ENCODE peak calls at places on chromosomes 5 and 9, in four cellular contexts. One of them, this sample, is unnamed.
A peak's percentile ranks its signal among the peaks of the same experiment; 100 is the strongest.

GRCh38 chr5:60262576-60263295 is 369.2 kb upstream of the PDE4D start:
- DNase-seq in PC-9: no peak
- DNase-seq in endothelial cell of umbilical vein: no peak
- DNase-seq in neural progenitor cell: peak; percentile 41
- DNase-seq in this sample: no peak

GRCh38 chr5:157398310-157398709 is 61.7 kb upstream of the NIPAL4 start:
- DNase-seq in PC-9: no peak
- DNase-seq in endothelial cell of umbilical vein: no peak
- DNase-seq in neural progenitor cell: no peak
- DNase-seq in this sample: no peak

GRCh38 chr5:96729156-96729555 is 67.0 kb downstream of the CAST start:
- DNase-seq in neural progenitor cell: no peak
- DNase-seq in PC-9: no peak
- DNase-seq in endothelial cell of umbilical vein: no peak
- DNase-seq in this sample: no peak

GRCh38 chr5:168366124-168366523 is 74.7 kb downstream of the WWC1 start:
- DNase-seq in endothelial cell of umbilical vein: peak; percentile 21
- DNase-seq in PC-9: peak; percentile 79
- DNase-seq in neural progenitor cell: no peak
- DNase-seq in this sample: no peak

GRCh38 chr9:69200071-69200470 is 26.0 kb downstream of the TJP2 start:
- DNase-seq in PC-9: no peak
- DNase-seq in endothelial cell of umbilical vein: no peak
- DNase-seq in neural progenitor cell: no peak
- DNase-seq in this sample: peak; percentile 54

GRCh38 chr5:57816108-57816507 is 333.5 kb upstream of the ACTBL2 start:
- DNase-seq in endothelial cell of umbilical vein: peak; percentile 69
- DNase-seq in PC-9: peak; percentile 81
- DNase-seq in neural progenitor cell: no peak
- DNase-seq in this sample: no peak

GRCh38 chr5:27093296-27093695 is 54.9 kb upstream of the CDH9 start:
- DNase-seq in PC-9: no peak
- DNase-seq in endothelial cell of umbilical vein: no peak
- DNase-seq in neural progenitor cell: no peak
- DNase-seq in this sample: no peak

GRCh38 chr9:126615791-126616447 is 2.2 kb downstream of the LMX1B start:
- DNase-seq in PC-9: no peak
- DNase-seq in endothelial cell of umbilical vein: no peak
- DNase-seq in neural progenitor cell: peak; percentile 79
- DNase-seq in this sample: no peak

GRCh38 chr9:1726993-1727759 is 288.0 kb upstream of the SMARCA2 start:
- DNase-seq in PC-9: no peak
- DNase-seq in neural progenitor cell: peak; percentile 42
- DNase-seq in endothelial cell of umbilical vein: no peak
- DNase-seq in this sample: no peak

GRCh38 chr9:135403733-135404450 is 75.7 kb upstream of the PPP1R26 start:
- DNase-seq in neural progenitor cell: no peak
- DNase-seq in PC-9: no peak
- DNase-seq in endothelial cell of umbilical vein: no peak
- DNase-seq in this sample: no peak

GRCh38 chr9:2701070-2701469 is 16.2 kb upstream of the KCNV2 start:
- DNase-seq in neural progenitor cell: peak; percentile 34
- DNase-seq in endothelial cell of umbilical vein: no peak
- DNase-seq in PC-9: no peak
- DNase-seq in this sample: no peak

GRCh38 chr9:70490478-70490877 is 76.0 kb upstream of the KLF9 start:
- DNase-seq in PC-9: no peak
- DNase-seq in endothelial cell of umbilical vein: no peak
- DNase-seq in neural progenitor cell: no peak
- DNase-seq in this sample: no peak

GRCh38 chr9:110197330-110198187 is 10.4 kb downstream of the C9orf152 start:
- DNase-seq in neural progenitor cell: no peak
- DNase-seq in PC-9: no peak
- DNase-seq in endothelial cell of umbilical vein: no peak
- DNase-seq in this sample: no peak

GRCh38 chr5:54986269-54986654 is 869 bp upstream of the ESM1 start:
- DNase-seq in endothelial cell of umbilical vein: peak; percentile 86
- DNase-seq in neural progenitor cell: no peak
- DNase-seq in PC-9: no peak
- DNase-seq in this sample: no peak

GRCh38 chr5:99911971-99912370 is 623.2 kb upstream of the FAM174A start:
- DNase-seq in PC-9: no peak
- DNase-seq in endothelial cell of umbilical vein: no peak
- DNase-seq in neural progenitor cell: no peak
- DNase-seq in this sample: no peak

GRCh38 chr5:50663636-50664035 is 2.8 kb upstream of the PARP8 start:
- DNase-seq in neural progenitor cell: no peak
- DNase-seq in endothelial cell of umbilical vein: no peak
- DNase-seq in PC-9: no peak
- DNase-seq in this sample: no peak

GRCh38 chr5:98570661-98571181 is 202.7 kb upstream of the RGMB start:
- DNase-seq in PC-9: no peak
- DNase-seq in endothelial cell of umbilical vein: peak; percentile 56
- DNase-seq in neural progenitor cell: peak; percentile 71
- DNase-seq in this sample: no peak

GRCh38 chr9:105171589-105171988 is 72.9 kb upstream of the SLC44A1 start:
- DNase-seq in endothelial cell of umbilical vein: no peak
- DNase-seq in PC-9: no peak
- DNase-seq in neural progenitor cell: no peak
- DNase-seq in this sample: no peak

GRCh38 chr9:35237303-35237702 is 75.5 kb downstream of the UNC13B start:
- DNase-seq in neural progenitor cell: no peak
- DNase-seq in endothelial cell of umbilical vein: no peak
- DNase-seq in PC-9: no peak
- DNase-seq in this sample: peak; percentile 35

GRCh38 chr5:124633209-124633608 is 113.2 kb downstream of the ZNF608 start:
- DNase-seq in endothelial cell of umbilical vein: no peak
- DNase-seq in neural progenitor cell: no peak
- DNase-seq in PC-9: no peak
- DNase-seq in this sample: no peak

GRCh38 chr9:136629879-136630661 is 32.6 kb upstream of the EGFL7 start:
- DNase-seq in endothelial cell of umbilical vein: peak; percentile 57
- DNase-seq in neural progenitor cell: peak; percentile 90
- DNase-seq in PC-9: no peak
- DNase-seq in this sample: peak; percentile 80

GRCh38 chr5:80399553-80400239 is 8.2 kb upstream of the ZFYVE16 start:
- DNase-seq in endothelial cell of umbilical vein: no peak
- DNase-seq in neural progenitor cell: no peak
- DNase-seq in PC-9: peak; percentile 57
- DNase-seq in this sample: no peak
- H3K4me2 ChIP-seq in endothelial cell of umbilical vein: no peak overlapping the region
- H3K4me2 ChIP-seq in neural progenitor cell: no peak overlapping the region
- H3K4me2 ChIP-seq in PC-9: peak overlapping the region; percentile 11
- H3K4me2 ChIP-seq in this sample: no peak overlapping the region

GRCh38 chr9:129669141-129669718 is 3.8 kb downstream of the PRRX2 start:
- DNase-seq in neural progenitor cell: no peak
- DNase-seq in PC-9: no peak
- DNase-seq in endothelial cell of umbilical vein: peak; percentile 16
- DNase-seq in this sample: no peak

GRCh38 chr9:129666575-129666974 is 1.1 kb downstream of the PRRX2 start:
- DNase-seq in PC-9: no peak
- DNase-seq in neural progenitor cell: peak; percentile 62
- DNase-seq in endothelial cell of umbilical vein: no peak
- DNase-seq in this sample: no peak

GRCh38 chr9:129667850-129668249 is 2.4 kb downstream of the PRRX2 start:
- DNase-seq in endothelial cell of umbilical vein: no peak
- DNase-seq in PC-9: no peak
- DNase-seq in neural progenitor cell: no peak
- DNase-seq in this sample: no peak

GRCh38 chr9:129665814-129666511 is 516 bp downstream of the PRRX2 start:
- DNase-seq in neural progenitor cell: peak; percentile 51
- DNase-seq in PC-9: no peak
- DNase-seq in endothelial cell of umbilical vein: no peak
- DNase-seq in this sample: no peak

GRCh38 chr9:129667378-129667777 is 1.9 kb downstream of the PRRX2 start:
- DNase-seq in PC-9: no peak
- DNase-seq in endothelial cell of umbilical vein: no peak
- DNase-seq in neural progenitor cell: no peak
- DNase-seq in this sample: no peak
- H3K4me3 ChIP-seq in PC-9: no peak overlapping the region
- H3K4me3 ChIP-seq in endothelial cell of umbilical vein: no peak overlapping the region
- H3K4me3 ChIP-seq in neural progenitor cell: no peak overlapping the region
- H3K4me3 ChIP-seq in this sample: no peak overlapping the region

GRCh38 chr5:88214655-88215054 is 54.0 kb downstream of the TMEM161B start:
- DNase-seq in endothelial cell of umbilical vein: no peak
- DNase-seq in PC-9: no peak
- DNase-seq in neural progenitor cell: no peak
- DNase-seq in this sample: no peak
- H3K79me2 ChIP-seq in endothelial cell of umbilical vein: no peaks in the 10 kb centered on the region
- H3K79me2 ChIP-seq in PC-9: no peaks in the 10 kb centered on the region
- H3K79me2 ChIP-seq in neural progenitor cell: no peaks in the 10 kb centered on the region
- H3K79me2 ChIP-seq in this sample: no peaks in the 10 kb centered on the region

GRCh38 chr5:150851039-150851438 is 4.7 kb downstream of the IRGM start:
- DNase-seq in PC-9: no peak
- DNase-seq in neural progenitor cell: no peak
- DNase-seq in endothelial cell of umbilical vein: no peak
- DNase-seq in this sample: no peak

GRCh38 chr5:150847334-150847695 is 994 bp downstream of the IRGM start:
- DNase-seq in neural progenitor cell: no peak
- DNase-seq in endothelial cell of umbilical vein: no peak
- DNase-seq in PC-9: no peak
- DNase-seq in this sample: no peak

GRCh38 chr5:150848271-150848670 is 1.9 kb downstream of the IRGM start:
- DNase-seq in PC-9: no peak
- DNase-seq in neural progenitor cell: no peak
- DNase-seq in endothelial cell of umbilical vein: no peak
- DNase-seq in this sample: no peak

GRCh38 chr5:150846651-150847333 is 471 bp downstream of the IRGM start:
- DNase-seq in PC-9: peak; percentile 63
- DNase-seq in endothelial cell of umbilical vein: peak; percentile 86
- DNase-seq in neural progenitor cell: peak; percentile 82
- DNase-seq in this sample: peak; percentile 88
- H3K4me2 ChIP-seq in PC-9: no peak overlapping the region
- H3K4me2 ChIP-seq in endothelial cell of umbilical vein: no peak overlapping the region
- H3K4me2 ChIP-seq in neural progenitor cell: no peak overlapping the region
- H3K4me2 ChIP-seq in this sample: no peak overlapping the region

GRCh38 chr5:131379071-131379538 is 115.3 kb downstream of the CDC42SE2 start:
- DNase-seq in neural progenitor cell: no peak
- DNase-seq in PC-9: no peak
- DNase-seq in endothelial cell of umbilical vein: no peak
- DNase-seq in this sample: no peak
- H3K4me3 ChIP-seq in neural progenitor cell: no peak overlapping the region
- H3K4me3 ChIP-seq in PC-9: no peak overlapping the region
- H3K4me3 ChIP-seq in endothelial cell of umbilical vein: no peak overlapping the region
- H3K4me3 ChIP-seq in this sample: no peak overlapping the region

GRCh38 chr5:15516486-15516885 is 16.5 kb downstream of the FBXL7 start:
- DNase-seq in PC-9: no peak
- DNase-seq in neural progenitor cell: no peak
- DNase-seq in endothelial cell of umbilical vein: no peak
- DNase-seq in this sample: no peak
- H3K79me2 ChIP-seq in PC-9: no peaks in the 10 kb centered on the region
- H3K79me2 ChIP-seq in neural progenitor cell: peaks cover 73% of the 10 kb centered on the region
- H3K79me2 ChIP-seq in endothelial cell of umbilical vein: peaks cover 48% of the 10 kb centered on the region
- H3K79me2 ChIP-seq in this sample: peaks cover 47% of the 10 kb centered on the region

GRCh38 chr5:62475072-62475471 is 62.5 kb downstream of the IPO11 start:
- DNase-seq in PC-9: peak; percentile 74
- DNase-seq in neural progenitor cell: no peak
- DNase-seq in endothelial cell of umbilical vein: no peak
- DNase-seq in this sample: no peak

GRCh38 chr5:62477801-62478200 is 65.2 kb downstream of the IPO11 start:
- DNase-seq in neural progenitor cell: no peak
- DNase-seq in endothelial cell of umbilical vein: no peak
- DNase-seq in PC-9: no peak
- DNase-seq in this sample: no peak

GRCh38 chr5:62473209-62473608 is 60.6 kb downstream of the IPO11 start:
- DNase-seq in PC-9: no peak
- DNase-seq in neural progenitor cell: no peak
- DNase-seq in endothelial cell of umbilical vein: peak; percentile 28
- DNase-seq in this sample: no peak
- H3K4me2 ChIP-seq in PC-9: no peak overlapping the region
- H3K4me2 ChIP-seq in neural progenitor cell: no peak overlapping the region
- H3K4me2 ChIP-seq in endothelial cell of umbilical vein: peak overlapping the region; percentile 58
- H3K4me2 ChIP-seq in this sample: no peak overlapping the region

GRCh38 chr5:95401601-95402000 is 10.4 kb downstream of the FAM81B start:
- DNase-seq in PC-9: no peak
- DNase-seq in neural progenitor cell: no peak
- DNase-seq in endothelial cell of umbilical vein: no peak
- DNase-seq in this sample: no peak

GRCh38 chr5:95399034-95399433 is 7.9 kb downstream of the FAM81B start:
- DNase-seq in neural progenitor cell: no peak
- DNase-seq in PC-9: no peak
- DNase-seq in endothelial cell of umbilical vein: no peak
- DNase-seq in this sample: no peak

GRCh38 chr5:95406426-95407093 is 15.4 kb downstream of the FAM81B start:
- DNase-seq in neural progenitor cell: no peak
- DNase-seq in PC-9: no peak
- DNase-seq in endothelial cell of umbilical vein: peak; percentile 30
- DNase-seq in this sample: no peak

DNA sequence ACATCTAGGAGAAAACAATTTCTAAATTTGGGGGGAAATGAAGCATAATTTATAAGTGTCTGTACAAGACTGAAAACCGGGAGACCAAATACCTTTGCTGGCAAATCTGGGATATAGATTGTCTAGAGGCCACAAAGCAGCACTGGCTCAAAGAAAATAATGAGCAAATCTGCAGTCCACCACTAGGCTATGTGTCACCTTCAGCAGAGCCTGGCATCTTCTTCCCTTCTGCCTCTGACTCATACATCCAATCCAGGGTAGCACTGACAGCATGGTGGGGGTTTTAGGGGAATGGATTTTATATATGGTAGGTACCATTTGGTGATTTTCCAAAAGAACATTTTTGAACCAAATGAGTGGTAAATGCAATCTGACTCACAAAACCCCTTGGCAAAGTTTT is 12.8 kb downstream of the FAM81B start:
- DNase-seq in neural progenitor cell: no peak
- DNase-seq in PC-9: no peak
- DNase-seq in endothelial cell of umbilical vein: no peak
- DNase-seq in this sample: no peak
- H3K4me3 ChIP-seq in neural progenitor cell: no peak overlapping the region
- H3K4me3 ChIP-seq in PC-9: no peak overlapping the region
- H3K4me3 ChIP-seq in endothelial cell of umbilical vein: no peak overlapping the region
- H3K4me3 ChIP-seq in this sample: no peak overlapping the region

GRCh38 chr5:154265197-154265578 is 74.7 kb downstream of the GALNT10 start:
- DNase-seq in endothelial cell of umbilical vein: no peak
- DNase-seq in neural progenitor cell: no peak
- DNase-seq in PC-9: no peak
- DNase-seq in this sample: no peak
- H3K79me2 ChIP-seq in endothelial cell of umbilical vein: no peaks in the 10 kb centered on the region
- H3K79me2 ChIP-seq in neural progenitor cell: no peaks in the 10 kb centered on the region
- H3K79me2 ChIP-seq in PC-9: no peaks in the 10 kb centered on the region
- H3K79me2 ChIP-seq in this sample: no peaks in the 10 kb centered on the region